ENCODE peak calls at places on chromosomes 7 and 10, in seven cellular contexts. One of them, this sample, is unnamed.

GRCh38 chr10:124686707-124687376 is 57.3 kb downstream of the FAM53B start:
- DNase-seq in stimulated activated CD4-positive, alpha-beta T cell treated with anti-CD3 and anti-CD28 coated beads, TNF-alpha, amount 100 ng/mL, for 24 hours: no peak
- DNase-seq in body of pancreas: peak
- DNase-seq in activated CD4-positive, alpha-beta T cell treated with anti-CD3 and anti-CD28 coated beads for 36 hours: no peak
- DNase-seq in kidney glomerular epithelial cell: no peak
- DNase-seq in Ammon's horn: peak
- DNase-seq in GM12864: no peak
- DNase-seq in this sample: no peak

GRCh38 chr10:128210215-128211063 is 84.2 kb upstream of the MKI67 start:
- DNase-seq in activated CD4-positive, alpha-beta T cell treated with anti-CD3 and anti-CD28 coated beads for 36 hours: peak
- DNase-seq in GM12864: no peak
- DNase-seq in body of pancreas: peak
- DNase-seq in kidney glomerular epithelial cell: peak
- DNase-seq in Ammon's horn: peak
- DNase-seq in stimulated activated CD4-positive, alpha-beta T cell treated with anti-CD3 and anti-CD28 coated beads, TNF-alpha, amount 100 ng/mL, for 24 hours: peak
- DNase-seq in this sample: peak

GRCh38 chr7:27183682-27184341 is 1.2 kb downstream of the HOXA11 start:
- DNase-seq in body of pancreas: no peak
- DNase-seq in Ammon's horn: no peak
- DNase-seq in activated CD4-positive, alpha-beta T cell treated with anti-CD3 and anti-CD28 coated beads for 36 hours: no peak
- DNase-seq in GM12864: no peak
- DNase-seq in kidney glomerular epithelial cell: no peak
- DNase-seq in stimulated activated CD4-positive, alpha-beta T cell treated with anti-CD3 and anti-CD28 coated beads, TNF-alpha, amount 100 ng/mL, for 24 hours: no peak
- DNase-seq in this sample: no peak

GRCh38 chr7:7099584-7100014 is 82.7 kb upstream of the C1GALT1 start:
- DNase-seq in GM12864: no peak
- DNase-seq in Ammon's horn: peak
- DNase-seq in activated CD4-positive, alpha-beta T cell treated with anti-CD3 and anti-CD28 coated beads for 36 hours: no peak
- DNase-seq in kidney glomerular epithelial cell: peak
- DNase-seq in body of pancreas: peak
- DNase-seq in stimulated activated CD4-positive, alpha-beta T cell treated with anti-CD3 and anti-CD28 coated beads, TNF-alpha, amount 100 ng/mL, for 24 hours: no peak
- DNase-seq in this sample: peak

GRCh38 chr10:4407783-4408182 is 418.2 kb upstream of the AKR1E2 start:
- DNase-seq in Ammon's horn: no peak
- DNase-seq in body of pancreas: no peak
- DNase-seq in GM12864: no peak
- DNase-seq in kidney glomerular epithelial cell: no peak
- DNase-seq in stimulated activated CD4-positive, alpha-beta T cell treated with anti-CD3 and anti-CD28 coated beads, TNF-alpha, amount 100 ng/mL, for 24 hours: no peak
- DNase-seq in activated CD4-positive, alpha-beta T cell treated with anti-CD3 and anti-CD28 coated beads for 36 hours: no peak
- DNase-seq in this sample: no peak

GRCh38 chr7:93574646-93575554 is at the start of gene CALCR:
- DNase-seq in kidney glomerular epithelial cell: no peak
- DNase-seq in stimulated activated CD4-positive, alpha-beta T cell treated with anti-CD3 and anti-CD28 coated beads, TNF-alpha, amount 100 ng/mL, for 24 hours: no peak
- DNase-seq in activated CD4-positive, alpha-beta T cell treated with anti-CD3 and anti-CD28 coated beads for 36 hours: no peak
- DNase-seq in Ammon's horn: no peak
- DNase-seq in body of pancreas: no peak
- DNase-seq in GM12864: no peak
- DNase-seq in this sample: peak

GRCh38 chr10:112926906-112927688 is 22.9 kb upstream of the TCF7L2 start:
- DNase-seq in body of pancreas: no peak
- DNase-seq in Ammon's horn: no peak
- DNase-seq in stimulated activated CD4-positive, alpha-beta T cell treated with anti-CD3 and anti-CD28 coated beads, TNF-alpha, amount 100 ng/mL, for 24 hours: no peak
- DNase-seq in activated CD4-positive, alpha-beta T cell treated with anti-CD3 and anti-CD28 coated beads for 36 hours: no peak
- DNase-seq in kidney glomerular epithelial cell: no peak
- DNase-seq in GM12864: no peak
- DNase-seq in this sample: no peak

GRCh38 chr7:142939226-142939910 is at the start of gene LLCFC1:
- DNase-seq in kidney glomerular epithelial cell: no peak
- DNase-seq in body of pancreas: peak
- DNase-seq in activated CD4-positive, alpha-beta T cell treated with anti-CD3 and anti-CD28 coated beads for 36 hours: peak
- DNase-seq in GM12864: no peak
- DNase-seq in stimulated activated CD4-positive, alpha-beta T cell treated with anti-CD3 and anti-CD28 coated beads, TNF-alpha, amount 100 ng/mL, for 24 hours: no peak
- DNase-seq in Ammon's horn: no peak
- DNase-seq in this sample: no peak

GRCh38 chr7:68955656-68956055 is 642.6 kb upstream of the AUTS2 start:
- DNase-seq in kidney glomerular epithelial cell: no peak
- DNase-seq in GM12864: no peak
- DNase-seq in stimulated activated CD4-positive, alpha-beta T cell treated with anti-CD3 and anti-CD28 coated beads, TNF-alpha, amount 100 ng/mL, for 24 hours: no peak
- DNase-seq in body of pancreas: no peak
- DNase-seq in Ammon's horn: no peak
- DNase-seq in activated CD4-positive, alpha-beta T cell treated with anti-CD3 and anti-CD28 coated beads for 36 hours: no peak
- DNase-seq in this sample: no peak

GRCh38 chr7:139086454-139086853 is 23.1 kb downstream of the ZC3HAV1 start:
- DNase-seq in GM12864: no peak
- DNase-seq in stimulated activated CD4-positive, alpha-beta T cell treated with anti-CD3 and anti-CD28 coated beads, TNF-alpha, amount 100 ng/mL, for 24 hours: no peak
- DNase-seq in kidney glomerular epithelial cell: no peak
- DNase-seq in Ammon's horn: no peak
- DNase-seq in body of pancreas: no peak
- DNase-seq in activated CD4-positive, alpha-beta T cell treated with anti-CD3 and anti-CD28 coated beads for 36 hours: no peak
- DNase-seq in this sample: no peak

GRCh38 chr7:94439893-94440381 is 45.2 kb downstream of the COL1A2 start:
- DNase-seq in Ammon's horn: no peak
- DNase-seq in body of pancreas: no peak
- DNase-seq in activated CD4-positive, alpha-beta T cell treated with anti-CD3 and anti-CD28 coated beads for 36 hours: no peak
- DNase-seq in stimulated activated CD4-positive, alpha-beta T cell treated with anti-CD3 and anti-CD28 coated beads, TNF-alpha, amount 100 ng/mL, for 24 hours: no peak
- DNase-seq in GM12864: no peak
- DNase-seq in kidney glomerular epithelial cell: no peak
- DNase-seq in this sample: no peak

GRCh38 chr7:112157072-112157471 is 49.1 kb downstream of the DOCK4 start:
- DNase-seq in body of pancreas: no peak
- DNase-seq in GM12864: no peak
- DNase-seq in stimulated activated CD4-positive, alpha-beta T cell treated with anti-CD3 and anti-CD28 coated beads, TNF-alpha, amount 100 ng/mL, for 24 hours: no peak
- DNase-seq in activated CD4-positive, alpha-beta T cell treated with anti-CD3 and anti-CD28 coated beads for 36 hours: peak
- DNase-seq in kidney glomerular epithelial cell: peak
- DNase-seq in Ammon's horn: no peak
- DNase-seq in this sample: peak

GRCh38 chr10:95864906-95865813 is 42.6 kb upstream of the CC2D2B start:
- DNase-seq in Ammon's horn: peak
- DNase-seq in kidney glomerular epithelial cell: peak
- DNase-seq in activated CD4-positive, alpha-beta T cell treated with anti-CD3 and anti-CD28 coated beads for 36 hours: peak
- DNase-seq in GM12864: peak
- DNase-seq in stimulated activated CD4-positive, alpha-beta T cell treated with anti-CD3 and anti-CD28 coated beads, TNF-alpha, amount 100 ng/mL, for 24 hours: no peak
- DNase-seq in body of pancreas: peak
- DNase-seq in this sample: peak

GRCh38 chr7:79199961-79200360 is 253.5 kb downstream of the MAGI2 start:
- DNase-seq in GM12864: no peak
- DNase-seq in activated CD4-positive, alpha-beta T cell treated with anti-CD3 and anti-CD28 coated beads for 36 hours: no peak
- DNase-seq in Ammon's horn: no peak
- DNase-seq in kidney glomerular epithelial cell: no peak
- DNase-seq in stimulated activated CD4-positive, alpha-beta T cell treated with anti-CD3 and anti-CD28 coated beads, TNF-alpha, amount 100 ng/mL, for 24 hours: no peak
- DNase-seq in body of pancreas: no peak
- DNase-seq in this sample: peak

GRCh38 chr10:108970016-108970415 is 953.3 kb downstream of the XPNPEP1 start:
- DNase-seq in GM12864: no peak
- DNase-seq in stimulated activated CD4-positive, alpha-beta T cell treated with anti-CD3 and anti-CD28 coated beads, TNF-alpha, amount 100 ng/mL, for 24 hours: no peak
- DNase-seq in kidney glomerular epithelial cell: peak
- DNase-seq in activated CD4-positive, alpha-beta T cell treated with anti-CD3 and anti-CD28 coated beads for 36 hours: no peak
- DNase-seq in body of pancreas: no peak
- DNase-seq in Ammon's horn: no peak
- DNase-seq in this sample: peak

GRCh38 chr10:103397191-103397825 is 882 bp downstream of the PDCD11 start:
- DNase-seq in kidney glomerular epithelial cell: no peak
- DNase-seq in stimulated activated CD4-positive, alpha-beta T cell treated with anti-CD3 and anti-CD28 coated beads, TNF-alpha, amount 100 ng/mL, for 24 hours: no peak
- DNase-seq in body of pancreas: peak
- DNase-seq in GM12864: no peak
- DNase-seq in Ammon's horn: no peak
- DNase-seq in activated CD4-positive, alpha-beta T cell treated with anti-CD3 and anti-CD28 coated beads for 36 hours: no peak
- DNase-seq in this sample: no peak

GRCh38 chr7:92437956-92438491 is 9.3 kb upstream of the GATAD1 start:
- DNase-seq in Ammon's horn: no peak
- DNase-seq in activated CD4-positive, alpha-beta T cell treated with anti-CD3 and anti-CD28 coated beads for 36 hours: no peak
- DNase-seq in kidney glomerular epithelial cell: no peak
- DNase-seq in body of pancreas: no peak
- DNase-seq in stimulated activated CD4-positive, alpha-beta T cell treated with anti-CD3 and anti-CD28 coated beads, TNF-alpha, amount 100 ng/mL, for 24 hours: no peak
- DNase-seq in GM12864: no peak
- DNase-seq in this sample: no peak

GRCh38 chr7:494261-494687 is 25.4 kb downstream of the PDGFA start:
- DNase-seq in kidney glomerular epithelial cell: no peak
- DNase-seq in GM12864: no peak
- DNase-seq in stimulated activated CD4-positive, alpha-beta T cell treated with anti-CD3 and anti-CD28 coated beads, TNF-alpha, amount 100 ng/mL, for 24 hours: no peak
- DNase-seq in Ammon's horn: no peak
- DNase-seq in activated CD4-positive, alpha-beta T cell treated with anti-CD3 and anti-CD28 coated beads for 36 hours: no peak
- DNase-seq in body of pancreas: no peak
- DNase-seq in this sample: peak

GRCh38 chr10:64379898-64380297 is 858.7 kb downstream of the REEP3 start:
- DNase-seq in activated CD4-positive, alpha-beta T cell treated with anti-CD3 and anti-CD28 coated beads for 36 hours: no peak
- DNase-seq in Ammon's horn: no peak
- DNase-seq in GM12864: no peak
- DNase-seq in kidney glomerular epithelial cell: no peak
- DNase-seq in body of pancreas: no peak
- DNase-seq in stimulated activated CD4-positive, alpha-beta T cell treated with anti-CD3 and anti-CD28 coated beads, TNF-alpha, amount 100 ng/mL, for 24 hours: no peak
- DNase-seq in this sample: no peak

GRCh38 chr10:72067463-72068125 is 20.8 kb downstream of the SPOCK2 start:
- DNase-seq in stimulated activated CD4-positive, alpha-beta T cell treated with anti-CD3 and anti-CD28 coated beads, TNF-alpha, amount 100 ng/mL, for 24 hours: no peak
- DNase-seq in Ammon's horn: no peak
- DNase-seq in body of pancreas: no peak
- DNase-seq in kidney glomerular epithelial cell: no peak
- DNase-seq in GM12864: no peak
- DNase-seq in activated CD4-positive, alpha-beta T cell treated with anti-CD3 and anti-CD28 coated beads for 36 hours: no peak
- DNase-seq in this sample: no peak

GRCh38 chr7:126937196-126937595 is 315.5 kb downstream of the GRM8 start:
- DNase-seq in GM12864: no peak
- DNase-seq in activated CD4-positive, alpha-beta T cell treated with anti-CD3 and anti-CD28 coated beads for 36 hours: no peak
- DNase-seq in stimulated activated CD4-positive, alpha-beta T cell treated with anti-CD3 and anti-CD28 coated beads, TNF-alpha, amount 100 ng/mL, for 24 hours: no peak
- DNase-seq in body of pancreas: peak
- DNase-seq in kidney glomerular epithelial cell: peak
- DNase-seq in Ammon's horn: no peak
- DNase-seq in this sample: no peak

GRCh38 chr7:35909870-35910357 is 109.1 kb downstream of the SEPTIN7 start:
- DNase-seq in stimulated activated CD4-positive, alpha-beta T cell treated with anti-CD3 and anti-CD28 coated beads, TNF-alpha, amount 100 ng/mL, for 24 hours: no peak
- DNase-seq in Ammon's horn: no peak
- DNase-seq in kidney glomerular epithelial cell: no peak
- DNase-seq in activated CD4-positive, alpha-beta T cell treated with anti-CD3 and anti-CD28 coated beads for 36 hours: no peak
- DNase-seq in GM12864: no peak
- DNase-seq in body of pancreas: no peak
- DNase-seq in this sample: no peak

GRCh38 chr7:45183711-45184210 is 26.2 kb downstream of the RAMP3 start:
- DNase-seq in kidney glomerular epithelial cell: no peak
- DNase-seq in Ammon's horn: no peak
- DNase-seq in body of pancreas: no peak
- DNase-seq in activated CD4-positive, alpha-beta T cell treated with anti-CD3 and anti-CD28 coated beads for 36 hours: no peak
- DNase-seq in GM12864: no peak
- DNase-seq in stimulated activated CD4-positive, alpha-beta T cell treated with anti-CD3 and anti-CD28 coated beads, TNF-alpha, amount 100 ng/mL, for 24 hours: no peak
- DNase-seq in this sample: no peak

GRCh38 chr10:21978191-21978862 is 25.2 kb downstream of the DNAJC1 start:
- DNase-seq in body of pancreas: no peak
- DNase-seq in activated CD4-positive, alpha-beta T cell treated with anti-CD3 and anti-CD28 coated beads for 36 hours: no peak
- DNase-seq in Ammon's horn: no peak
- DNase-seq in kidney glomerular epithelial cell: peak
- DNase-seq in GM12864: no peak
- DNase-seq in stimulated activated CD4-positive, alpha-beta T cell treated with anti-CD3 and anti-CD28 coated beads, TNF-alpha, amount 100 ng/mL, for 24 hours: no peak
- DNase-seq in this sample: no peak

GRCh38 chr10:58068809-58069208 is 198.9 kb downstream of the IPMK start:
- DNase-seq in Ammon's horn: no peak
- DNase-seq in kidney glomerular epithelial cell: no peak
- DNase-seq in stimulated activated CD4-positive, alpha-beta T cell treated with anti-CD3 and anti-CD28 coated beads, TNF-alpha, amount 100 ng/mL, for 24 hours: no peak
- DNase-seq in GM12864: no peak
- DNase-seq in activated CD4-positive, alpha-beta T cell treated with anti-CD3 and anti-CD28 coated beads for 36 hours: no peak
- DNase-seq in body of pancreas: no peak
- DNase-seq in this sample: no peak

GRCh38 chr7:18993933-18994668 is 123.3 kb downstream of the TWIST1 start:
- DNase-seq in Ammon's horn: no peak
- DNase-seq in kidney glomerular epithelial cell: no peak
- DNase-seq in stimulated activated CD4-positive, alpha-beta T cell treated with anti-CD3 and anti-CD28 coated beads, TNF-alpha, amount 100 ng/mL, for 24 hours: no peak
- DNase-seq in body of pancreas: no peak
- DNase-seq in activated CD4-positive, alpha-beta T cell treated with anti-CD3 and anti-CD28 coated beads for 36 hours: no peak
- DNase-seq in GM12864: no peak
- DNase-seq in this sample: no peak

GRCh38 chr7:125184801-125185200 is 255.2 kb upstream of the POT1 start:
- DNase-seq in activated CD4-positive, alpha-beta T cell treated with anti-CD3 and anti-CD28 coated beads for 36 hours: no peak
- DNase-seq in kidney glomerular epithelial cell: no peak
- DNase-seq in Ammon's horn: no peak
- DNase-seq in GM12864: no peak
- DNase-seq in body of pancreas: no peak
- DNase-seq in stimulated activated CD4-positive, alpha-beta T cell treated with anti-CD3 and anti-CD28 coated beads, TNF-alpha, amount 100 ng/mL, for 24 hours: no peak
- DNase-seq in this sample: no peak

This sample was measured in AG08396.